ENCODE peak calls at places on chromosome 19, in eight cellular contexts. E is mucosa of descending colon; T is CD8-positive, alpha-beta T cell; M is cardiac muscle cell; V is GM23338; G is adipocyte; L is H9; C is left ventricle myocardium inferior. Z is an unnamed sample. For H3K4me1, the result is how much of the 10 kb centered on the place peaks cover.

GRCh38 chr19:29378543-29379105 is 147.2 kb upstream of the VSTM2B start:
- DNase-seq in E (no peak), C (no peak), L (peak), G (no peak), T (no peak), M (no peak), V (no peak), Z (no peak)

GRCh38 chr19:10116085-10116865 is 3.4 kb downstream of the EIF3G start:
- DNase-seq in L (no peak), C (no peak), T (no peak), M (no peak), E (no peak), G (no peak), V (no peak), Z (peak)

GRCh38 chr19:51016798-51017683 is 2.5 kb downstream of the KLK10 start:
- DNase-seq in M (peak), E (peak), V (peak), C (no peak), G (peak), T (no peak), L (peak), Z (peak)

GRCh38 chr19:38004100-38004504 is 97.1 kb downstream of the SIPA1L3 start:
- DNase-seq in G (peak), T (no peak), L (no peak), E (no peak), C (no peak), V (no peak), M (peak), Z (no peak)

GRCh38 chr19:38877781-38878574 is at the start of gene RINL:
- DNase-seq in E (peak), V (peak), L (peak), C (no peak), M (no peak), G (no peak), T (peak), Z (no peak)

GRCh38 chr19:17202249-17202648 is 12.9 kb upstream of the USE1 start:
- DNase-seq in L (no peak), E (no peak), T (peak), M (no peak), G (no peak), C (no peak), V (peak), Z (peak)

GRCh38 chr19:38551450-38551813 is 66.3 kb downstream of the MAP4K1 start:
- DNase-seq in V (no peak), L (no peak), E (peak), C (no peak), M (no peak), T (peak), G (no peak), Z (no peak)

GRCh38 chr19:53055117-53055516 is 10.6 kb downstream of the ERVV-2 start:
- DNase-seq in C (no peak), T (no peak), E (no peak), L (no peak), M (no peak), G (no peak), V (no peak), Z (no peak)

GRCh38 chr19:8585894-8586750 is 8.9 kb upstream of the MYO1F start:
- DNase-seq in G (peak), V (peak), T (peak), L (peak), C (peak), E (no peak), M (peak), Z (peak)

GRCh38 chr19:3687774-3688706 is 12.2 kb downstream of the PIP5K1C start:
- DNase-seq in M (no peak), L (peak), C (no peak), T (peak), G (no peak), E (peak), V (peak), Z (no peak)

GRCh38 chr19:45440873-45441654 is 17.3 kb upstream of the ERCC1 start:
- DNase-seq in V (peak), G (peak), M (peak), T (no peak), C (no peak), L (peak), E (no peak), Z (peak)

GRCh38 chr19:45973564-45974338 is at the start of gene NOVA2:
- DNase-seq in V (peak), E (peak), L (peak), T (no peak), M (peak), G (peak), C (peak), Z (peak)

GRCh38 chr19:15926484-15926883 is 7.8 kb downstream of the CYP4F11 start:
- DNase-seq in T (no peak), E (no peak), C (no peak), L (no peak), V (no peak), G (no peak), M (no peak), Z (no peak)

GRCh38 chr19:19657397-19657783 is 6.1 kb downstream of the ATP13A1 start:
- DNase-seq in T (no peak), C (no peak), E (peak), M (peak), L (no peak), V (no peak), G (no peak), Z (peak)

GRCh38 chr19:53595510-53595867 is 36.3 kb upstream of the DPRX start:
- DNase-seq in L (no peak), V (no peak), E (no peak), T (no peak), C (no peak), G (no peak), M (no peak), Z (no peak)

GRCh38 chr19:29668746-29669609 is 3.7 kb downstream of the PLEKHF1 start:
- DNase-seq in G (no peak), L (no peak), E (no peak), M (no peak), T (no peak), C (no peak), V (no peak), Z (no peak)

GRCh38 chr19:10430505-10431253 is 10.3 kb downstream of the PDE4A start:
- DNase-seq in T (no peak), E (peak), C (peak), M (peak), L (no peak), V (peak), G (peak), Z (no peak)

GRCh38 chr19:12757544-12758274 is 6.1 kb downstream of the BEST2 start:
- DNase-seq in L (peak), C (peak), G (peak), V (peak), E (peak), M (peak), T (peak), Z (peak)

GRCh38 chr19:29832801-29833200 is 21.0 kb downstream of the CCNE1 start:
- DNase-seq in L (no peak), V (no peak), C (no peak), T (no peak), E (no peak), M (no peak), G (no peak), Z (no peak)

GRCh38 chr19:33819875-33820781 is 23.5 kb downstream of the KCTD15 start:
- DNase-seq in M (peak), G (peak), E (peak), V (peak), L (peak), T (peak), C (peak), Z (peak)

GRCh38 chr19:44746616-44746945 is 1.9 kb upstream of the BCL3 start:
- DNase-seq in L (no peak), T (no peak), C (no peak), V (no peak), E (peak), G (no peak), M (no peak), Z (no peak)

GRCh38 chr19:13099073-13099999 is 3.3 kb downstream of the LYL1 start:
- DNase-seq in E (peak), L (peak), V (peak), M (peak), T (peak), C (peak), G (no peak), Z (no peak)

GRCh38 chr19:56701895-56702294 is 30.3 kb upstream of the ZNF835 start:
- DNase-seq in T (no peak), L (no peak), C (no peak), M (no peak), G (no peak), E (no peak), V (no peak), Z (no peak)

GRCh38 chr19:45351401-45351952 is 10.9 kb downstream of the KLC3 start:
- DNase-seq in T (no peak), G (no peak), E (no peak), V (no peak), C (no peak), M (no peak), L (no peak), Z (no peak)

GRCh38 chr19:51737924-51738323 is 13.8 kb downstream of the FPR1 start:
- DNase-seq in C (no peak), V (no peak), T (no peak), G (no peak), M (no peak), L (no peak), E (no peak), Z (no peak)

GRCh38 chr19:27780367-27781065 is 1432.4 kb downstream of the UQCRFS1 start:
- DNase-seq in M (no peak), G (no peak), V (no peak), L (no peak), C (no peak), T (no peak), E (no peak), Z (no peak)

GRCh38 chr19:33193864-33194362 is at the start of gene LRP3:
- DNase-seq in E (peak), L (no peak), C (peak), V (peak), G (peak), M (peak), T (no peak), Z (peak)

GRCh38 chr19:41641879-41642485 is 15.1 kb upstream of the CEACAM4 start:
- DNase-seq in L (peak), G (peak), T (peak), M (peak), E (no peak), C (no peak), V (peak), Z (peak)

GRCh38 chr19:23439623-23440022 is 44.4 kb upstream of the ZNF91 start:
- DNase-seq in T (no peak), M (no peak), V (peak), L (peak), G (no peak), C (no peak), E (no peak), Z (no peak)

GRCh38 chr19:11984986-11985385 is 20.1 kb downstream of the ZNF763 start:
- DNase-seq in C (no peak), M (no peak), E (no peak), L (peak), G (peak), T (no peak), V (peak), Z (peak)

GRCh38 chr19:49957262-49957915 is 3.6 kb downstream of the SIGLEC11 start:
- DNase-seq in T (no peak), C (no peak), L (no peak), G (peak), V (no peak), E (peak), M (no peak), Z (no peak)

GRCh38 chr19:49954092-49954825 is 6.7 kb downstream of the SIGLEC11 start:
- DNase-seq in V (peak), C (no peak), E (peak), M (peak), T (no peak), L (no peak), G (peak), Z (no peak)

GRCh38 chr19:49953376-49953775 is 7.6 kb downstream of the SIGLEC11 start:
- DNase-seq in L (no peak), V (no peak), E (no peak), C (no peak), T (no peak), M (no peak), G (no peak), Z (no peak)

GRCh38 chr19:49954933-49955332 is 6.0 kb downstream of the SIGLEC11 start:
- DNase-seq in M (no peak), L (no peak), E (peak), T (no peak), V (no peak), G (no peak), C (no peak), Z (no peak)

DNA sequence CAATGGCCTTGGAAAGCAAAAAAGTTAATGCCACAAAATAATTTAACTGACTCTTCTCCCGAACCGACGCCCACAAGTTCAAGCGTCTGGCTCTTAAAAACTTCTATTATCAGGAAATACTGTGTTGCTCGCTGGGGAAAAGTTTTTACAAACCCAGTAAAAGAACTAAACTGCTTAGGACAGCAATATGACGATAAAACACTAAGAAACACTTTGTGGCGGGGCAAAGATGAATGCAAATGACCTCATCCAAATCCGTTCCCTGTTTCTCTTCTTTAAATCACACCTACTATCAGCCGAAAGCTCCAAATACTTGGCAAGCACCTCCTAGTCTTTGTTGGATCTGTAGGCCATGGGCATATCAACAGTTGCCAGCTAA is 4.9 kb downstream of the SIGLEC11 start:
- DNase-seq in T (no peak), M (no peak), C (no peak), V (no peak), E (no peak), G (no peak), L (no peak), Z (no peak)
- H3K4me1 ChIP-seq in T (under half), M (under half), C (under half), V (under half), E (under half), G (under half), L (under half), Z (under half)

DNA sequence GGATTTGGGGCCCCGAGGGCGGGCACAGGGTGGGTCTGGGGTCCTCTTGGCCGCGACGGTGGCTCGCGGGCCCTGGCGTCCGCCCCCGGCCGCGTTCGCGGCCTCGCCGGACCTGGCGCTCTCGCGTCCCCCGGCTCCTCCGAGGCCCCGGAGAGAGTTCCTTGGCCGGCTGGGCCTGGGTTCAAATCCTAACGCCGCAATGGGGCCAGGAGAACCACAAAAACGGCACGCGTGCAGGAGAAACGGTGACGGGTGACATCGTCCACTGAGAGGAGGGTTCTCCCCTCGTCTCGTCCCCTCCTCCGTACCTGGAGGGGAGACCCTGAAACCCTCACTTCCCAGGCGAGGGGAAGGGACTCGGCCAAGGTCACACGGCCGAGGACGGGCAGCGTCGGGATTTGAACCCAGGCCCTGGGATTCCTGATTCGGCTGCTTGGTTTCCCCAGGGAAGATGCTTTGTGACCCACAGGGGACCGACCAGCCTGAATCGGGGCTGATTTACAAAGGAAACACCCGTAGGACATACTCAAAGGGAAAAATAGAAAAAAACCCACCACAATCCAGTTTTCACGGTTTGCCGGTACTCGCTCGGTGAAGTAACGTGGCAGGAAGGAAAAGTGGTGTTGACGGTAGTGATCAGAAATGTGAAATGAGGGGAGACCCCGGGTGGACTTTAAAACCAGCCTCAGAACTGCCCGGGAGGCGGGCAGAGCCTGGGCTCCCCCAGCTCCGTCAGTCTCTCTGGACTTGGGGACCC is 692 bp downstream of the SAFB start:
- DNase-seq in T (no peak), G (no peak), L (no peak), C (no peak), V (no peak), M (no peak), E (no peak), Z (peak)
- H3K4me1 ChIP-seq in T (half or more), G (half or more), L (under half), C (half or more), V (under half), M (under half), E (half or more), Z (under half)

GRCh38 chr19:49636230-49636932 is 3.6 kb downstream of the RRAS start:
- DNase-seq in V (no peak), T (no peak), G (no peak), L (no peak), M (no peak), C (no peak), E (no peak), Z (no peak)
- H3K4me1 ChIP-seq in V (under half), T (under half), G (under half), L (under half), M (under half), C (half or more), E (under half), Z (under half)

GRCh38 chr19:31421856-31422255 is 72.6 kb upstream of the TSHZ3 start:
- DNase-seq in T (no peak), E (no peak), V (no peak), G (no peak), L (peak), M (no peak), C (no peak), Z (no peak)
- H3K4me1 ChIP-seq in T (under half), E (under half), V (half or more), G (under half), L (under half), M (under half), C (under half), Z (under half)

GRCh38 chr19:47509973-47510372 is 4.9 kb downstream of the NAPA start:
- DNase-seq in E (no peak), G (no peak), V (no peak), L (no peak), T (no peak), M (no peak), C (no peak), Z (no peak)
- H3K4me1 ChIP-seq in E (under half), G (half or more), V (under half), L (under half), T (under half), M (under half), C (half or more), Z (under half)

GRCh38 chr19:1907563-1908363 is 2.6 kb downstream of the ADAT3 start:
- DNase-seq in V (no peak), T (no peak), M (no peak), E (peak), G (no peak), C (no peak), L (no peak), Z (no peak)
- H3K4me1 ChIP-seq in V (under half), T (under half), M (under half), E (under half), G (under half), C (under half), L (under half), Z (under half)

DNA sequence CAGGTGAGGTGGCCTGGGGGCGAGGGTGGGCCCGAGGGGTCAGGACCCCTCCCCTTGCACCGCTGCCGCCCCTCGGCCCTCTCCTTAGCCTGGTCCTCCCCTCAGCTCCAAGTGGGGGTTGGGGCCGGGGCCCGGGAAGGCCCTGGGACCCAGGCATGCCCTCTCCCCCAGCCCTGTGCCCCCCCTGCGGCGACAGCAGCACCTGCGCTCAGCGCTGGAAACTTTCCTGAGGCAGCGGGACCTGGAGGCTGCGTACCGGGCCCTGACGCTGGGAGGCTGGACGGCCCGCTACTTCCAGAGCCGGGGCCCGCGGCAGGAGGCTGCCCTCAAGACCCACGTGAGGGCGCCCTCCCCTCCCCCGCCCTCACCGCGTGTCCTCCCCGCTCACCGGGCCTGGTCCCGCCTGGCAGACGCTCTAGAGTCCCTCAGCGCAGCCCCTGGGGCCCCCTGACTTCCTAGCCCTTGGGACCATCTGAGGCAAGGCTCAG is 2.4 kb downstream of the KMT5C start:
- DNase-seq in L (peak), M (no peak), C (no peak), G (no peak), E (peak), V (peak), T (no peak), Z (no peak)
- H3K4me1 ChIP-seq in L (under half), M (under half), C (under half), G (under half), E (under half), V (under half), T (under half), Z (under half)

GRCh38 chr19:1139126-1139525 is 34.9 kb downstream of the SBNO2 start:
- DNase-seq in M (no peak), V (no peak), T (no peak), G (no peak), C (no peak), E (no peak), L (no peak), Z (no peak)

GRCh38 chr19:1136918-1137317 is 33.1 kb downstream of the GPX4 start:
- DNase-seq in T (no peak), L (no peak), G (no peak), E (peak), M (no peak), C (no peak), V (no peak), Z (no peak)

GRCh38 chr19:1140272-1140671 is 33.8 kb downstream of the SBNO2 start:
- DNase-seq in C (no peak), M (no peak), L (no peak), V (no peak), G (no peak), T (no peak), E (no peak), Z (no peak)

GRCh38 chr19:1136201-1136600 is 32.4 kb downstream of the GPX4 start:
- DNase-seq in M (no peak), G (no peak), T (no peak), V (no peak), L (no peak), C (no peak), E (peak), Z (no peak)

GRCh38 chr19:1138121-1138520 is 34.3 kb downstream of the GPX4 start:
- DNase-seq in T (no peak), C (no peak), E (no peak), L (no peak), G (no peak), V (no peak), M (no peak), Z (no peak)
- H3K4me1 ChIP-seq in T (under half), C (under half), E (under half), L (under half), G (under half), V (under half), M (under half), Z (under half)